ENCODE peak calls at places on chromosomes 13 and 19, in six cellular contexts. J is GM12878, I is H1, X is HepG2, D is GM12891, W is K562. Q is an unnamed sample.
A peak's percentile ranks its signal among the peaks of the same experiment; 100 is the strongest.

GRCh38 chr13:112943309-112944125 is 25.5 kb upstream of the MCF2L start:
- DNase-seq in J (no peak), W (no peak), X (no peak), D (peak; percentile 52), I (no peak), Q (no peak)

GRCh38 chr13:27354379-27354778 is 70.0 kb upstream of the GTF3A start:
- DNase-seq in D (no peak), J (no peak), W (no peak), I (no peak), X (no peak), Q (no peak)

GRCh38 chr13:27022571-27023311 is 148.9 kb downstream of the USP12 start:
- DNase-seq in J (no peak), W (peak; percentile 46), I (no peak), D (no peak), X (peak; percentile 90), Q (no peak)

GRCh38 chr13:36219883-36220282 is 5.5 kb upstream of the SOHLH2 start:
- DNase-seq in D (no peak), J (no peak), I (no peak), X (no peak), W (no peak), Q (no peak)

GRCh38 chr13:83449666-83450395 is 432.4 kb downstream of the SLITRK1 start:
- DNase-seq in J (no peak), D (no peak), I (no peak), W (no peak), X (no peak), Q (no peak)

GRCh38 chr19:42567567-42567966 is 27.2 kb downstream of the CEACAM8 start:
- DNase-seq in D (no peak), W (no peak), J (no peak), I (no peak), X (no peak), Q (no peak)

GRCh38 chr13:113669871-113670341 is 2.9 kb downstream of the GRK1 start:
- DNase-seq in X (no peak), J (no peak), W (no peak), D (no peak), I (no peak), Q (no peak)

GRCh38 chr13:28220166-28220565 is 81.8 kb downstream of the PAN3 start:
- DNase-seq in D (no peak), W (no peak), J (no peak), X (no peak), I (no peak), Q (no peak)

GRCh38 chr13:106520205-106521004 is 15.1 kb downstream of the EFNB2 start:
- DNase-seq in I (no peak), J (no peak), X (no peak), W (no peak), D (no peak), Q (no peak)

GRCh38 chr19:16367269-16367683 is 42.6 kb downstream of the KLF2 start:
- DNase-seq in J (peak; percentile 90), W (no peak), D (no peak), X (no peak), I (no peak), Q (no peak)

GRCh38 chr19:29532956-29533355 is 7.2 kb downstream of the VSTM2B start:
- DNase-seq in J (no peak), X (no peak), D (no peak), W (no peak), I (no peak), Q (no peak)

GRCh38 chr19:32450217-32450616 is 44.6 kb downstream of the DPY19L3 start:
- DNase-seq in J (no peak), D (no peak), W (no peak), I (no peak), X (no peak), Q (no peak)

GRCh38 chr13:112634102-112634501 is 46.1 kb upstream of the TUBGCP3 start:
- DNase-seq in W (no peak), I (no peak), X (no peak), D (no peak), J (no peak), Q (no peak)

GRCh38 chr13:20161275-20161950 is 561 bp upstream of the GJA3 start:
- DNase-seq in D (no peak), W (no peak), X (no peak), I (no peak), J (no peak), Q (no peak)

GRCh38 chr19:51799311-51799997 is 4.5 kb downstream of the FPR3 start:
- DNase-seq in X (peak; percentile 35), I (no peak), J (no peak), W (peak; percentile 69), D (no peak), Q (no peak)

GRCh38 chr13:31891472-31891871 is 140.1 kb upstream of the FRY start:
- DNase-seq in W (no peak), I (no peak), J (no peak), D (no peak), X (no peak), Q (no peak)

GRCh38 chr13:114069376-114070097 is 62.9 kb downstream of the RASA3 start:
- DNase-seq in I (no peak), J (no peak), X (no peak), D (no peak), W (no peak), Q (no peak)

GRCh38 chr19:4430760-4431159 is 26.8 kb downstream of the UBXN6 start:
- DNase-seq in X (no peak), D (no peak), I (no peak), J (no peak), W (no peak), Q (no peak)

GRCh38 chr13:86002921-86003488 is 203.8 kb upstream of the SLITRK6 start:
- DNase-seq in W (no peak), J (no peak), X (no peak), I (no peak), D (no peak), Q (no peak)

GRCh38 chr19:4487572-4487971 is 15.5 kb downstream of the HDGFL2 start:
- DNase-seq in J (no peak), I (no peak), W (no peak), D (no peak), X (no peak), Q (peak; percentile 9)

GRCh38 chr19:43464089-43464775 is 1.2 kb downstream of the LYPD3 start:
- DNase-seq in W (peak; percentile 83), X (no peak), J (no peak), I (no peak), D (peak; percentile 77), Q (no peak)

GRCh38 chr19:51398096-51398704 is 7.8 kb upstream of the C19orf84 start:
- DNase-seq in W (peak; percentile 43), D (no peak), J (no peak), X (peak; percentile 40), I (no peak), Q (no peak)

DNA sequence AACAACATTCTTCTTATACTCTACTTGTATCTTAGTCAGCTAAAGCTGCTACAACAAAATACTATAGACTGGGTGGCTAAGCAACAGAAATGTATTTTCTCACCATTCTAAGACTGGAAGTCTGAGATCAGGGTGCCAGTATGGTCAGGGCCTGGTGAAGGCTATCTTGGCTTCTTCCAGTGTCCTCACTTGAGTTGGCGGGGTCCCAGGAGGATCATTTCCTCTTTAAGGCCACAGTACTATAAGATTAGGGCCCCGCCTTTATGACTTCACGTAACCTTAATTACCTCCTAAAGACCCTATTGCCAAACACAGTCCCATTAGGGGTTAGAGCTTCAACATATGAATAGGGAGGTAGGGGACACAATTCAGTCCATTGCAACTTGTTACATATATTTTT is 30.7 kb upstream of the DOCK9 start:
- DNase-seq in W (no peak), J (no peak), D (no peak), X (no peak), I (no peak), Q (no peak)
- TF ChIP-seq TAF1 in W (no peak), J (no peak), D (no peak), X (no peak), I (no peak), Q (no peak)

DNA sequence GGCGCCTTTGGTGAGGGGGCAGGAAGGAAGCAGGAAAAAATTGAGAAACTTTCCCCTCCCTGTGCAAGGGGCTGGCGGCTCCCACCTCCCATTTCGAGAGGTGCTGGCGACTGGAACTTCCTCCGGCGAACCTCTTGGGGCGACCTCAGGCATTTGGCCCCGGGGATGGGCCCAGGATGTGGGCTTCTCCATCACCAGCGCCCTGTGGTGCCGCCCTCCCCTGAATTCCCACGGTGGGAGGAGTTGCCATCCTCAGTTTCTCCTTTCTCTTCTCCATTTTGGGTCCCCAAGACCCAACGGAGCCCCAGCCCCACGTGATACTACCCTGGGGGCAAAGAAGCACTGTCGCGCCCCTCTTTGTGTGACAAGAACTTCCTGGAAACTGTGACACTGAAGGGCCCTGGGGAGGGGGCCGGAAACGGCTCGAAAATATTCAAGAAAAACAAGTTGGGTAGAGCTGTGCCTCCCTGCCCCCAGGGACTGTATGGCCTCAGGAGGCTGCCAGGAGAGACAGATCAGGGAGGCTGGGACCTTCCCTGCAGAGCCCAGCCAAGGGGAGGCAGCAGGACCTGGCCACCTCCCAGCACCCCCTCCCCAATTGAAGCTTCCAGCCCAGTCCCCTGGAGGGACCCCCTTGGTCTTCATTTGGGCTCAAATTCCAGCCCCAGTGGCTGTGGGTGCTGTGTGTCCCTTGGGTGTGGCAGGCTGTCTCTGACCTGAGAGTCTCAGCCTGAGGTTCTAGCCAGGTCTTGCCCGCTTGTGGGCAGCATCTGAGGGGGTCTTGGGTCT is 16.2 kb upstream of the AP1M2 start:
- DNase-seq in I (no peak), D (peak; percentile 35), X (no peak), W (peak; percentile 44), J (peak; percentile 70), Q (peak; percentile 46)
- TF ChIP-seq POLR2A in I (no peak), D (peak; percentile 28), X (no peak), W (no peak), J (peak; percentile 54), Q (peak; percentile 59)

DNA sequence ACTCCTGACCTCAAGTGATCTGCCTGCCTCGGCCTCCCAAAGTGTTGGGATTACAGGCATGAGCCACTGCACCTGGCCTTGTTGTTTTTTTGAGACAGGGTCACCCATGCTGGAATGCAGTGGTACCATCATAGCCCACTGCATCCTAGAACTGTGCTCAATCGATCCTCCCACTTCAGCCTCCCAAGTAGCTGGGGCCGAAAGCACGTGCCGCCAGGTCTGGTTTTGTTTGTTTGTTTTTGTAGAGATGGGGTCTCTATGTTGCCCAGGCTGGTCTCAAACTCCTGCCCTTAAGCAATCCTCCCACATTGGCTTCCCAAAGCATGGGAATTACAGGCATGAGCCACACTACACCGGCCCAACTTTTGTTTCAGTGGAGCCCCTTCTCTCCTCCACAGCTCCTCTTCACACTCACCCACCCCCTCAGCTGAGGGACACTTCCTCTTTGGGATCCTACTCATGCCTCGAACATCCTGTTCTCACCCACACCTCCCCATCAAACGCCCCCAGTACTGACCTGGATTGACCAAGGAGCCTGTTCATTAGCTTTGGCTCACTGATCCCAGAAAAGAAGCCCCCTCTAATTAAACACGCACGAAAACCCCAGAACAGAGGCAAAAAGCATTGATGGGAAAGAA is 12.8 kb upstream of the CERS4 start:
- DNase-seq in I (no peak), W (no peak), X (no peak), J (peak; percentile 66), D (no peak), Q (no peak)
- TF ChIP-seq POLR2AphosphoS5 in I (no peak), W (no peak), X (no peak), J (no peak), D (no peak), Q (no peak)

DNA sequence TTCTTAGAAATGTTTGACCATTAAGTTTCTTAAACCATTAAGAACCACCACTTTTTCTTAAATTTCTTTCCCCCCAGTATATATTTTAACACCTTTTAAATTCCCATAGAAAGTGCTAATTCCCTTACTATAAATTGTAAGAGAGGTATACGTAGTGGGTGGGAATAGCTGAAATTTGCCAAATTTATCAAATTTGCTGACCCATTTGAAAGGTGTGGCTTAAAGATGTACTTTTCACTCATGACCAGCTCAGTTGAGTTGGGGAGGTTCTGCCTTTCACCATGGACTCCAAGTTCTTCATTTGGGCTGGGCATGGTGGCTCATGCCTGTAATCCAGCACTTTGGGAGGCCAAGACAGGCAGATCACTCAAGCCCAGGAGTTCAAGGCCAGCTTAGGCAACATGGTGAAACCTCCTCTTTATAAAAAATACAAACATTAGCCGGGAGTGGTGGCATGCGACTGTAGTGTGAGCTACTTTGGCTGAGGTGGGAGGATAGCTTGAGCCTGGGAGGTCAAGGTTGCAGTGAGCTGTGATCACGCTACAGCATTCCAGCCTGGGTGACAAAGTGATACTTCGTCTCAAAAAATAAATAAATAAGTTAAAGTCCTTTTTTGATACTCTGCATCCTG is 133.2 kb downstream of the MRPL57 start:
- DNase-seq in D (no peak), X (peak; percentile 41), J (no peak), W (no peak), I (no peak), Q (no peak)
- TF ChIP-seq TAF1 in D (no peak), X (no peak), J (no peak), W (no peak), I (no peak), Q (no peak)